ENCODE peak calls at places on chromosomes 4 and X, in six cellular contexts. V, F, J, U, A and Q are unnamed samples.

GRCh38 chr4:74308215-74308614 is at the start of gene EPGN:
- DNase-seq in J (no peak), F (no peak), U (no peak), A (no peak), V (no peak), Q (no peak)

GRCh38 chrX:143648705-143649104 is 12.8 kb upstream of the SLITRK4 start:
- DNase-seq in J (peak; percentile 46), F (no peak), V (peak; percentile 0), A (no peak), U (no peak), Q (no peak)

GRCh38 chrX:154748712-154749339 is 2.1 kb downstream of the GAB3 start:
- DNase-seq in U (peak; percentile 21), J (peak; percentile 56), V (peak; percentile 38), A (no peak), F (no peak), Q (no peak)

GRCh38 chr4:121554377-121554776 is 142.4 kb downstream of the ANXA5 start:
- DNase-seq in F (no peak), V (no peak), A (no peak), J (no peak), U (no peak), Q (no peak)

GRCh38 chrX:108699368-108699767 is 37.0 kb downstream of the IRS4 start:
- DNase-seq in U (no peak), V (peak; percentile 7), A (no peak), F (no peak), J (no peak), Q (no peak)

GRCh38 chr4:111546881-111547280 is 598.4 kb upstream of the FAM241A start:
- DNase-seq in A (no peak), U (no peak), F (no peak), V (no peak), J (no peak), Q (no peak)

GRCh38 chr4:21884615-21885014 is 64.0 kb downstream of the KCNIP4 start:
- DNase-seq in U (no peak), J (no peak), F (no peak), A (no peak), V (no peak), Q (no peak)

GRCh38 chr4:25500626-25501318 is 123.7 kb downstream of the ANAPC4 start:
- DNase-seq in V (peak; percentile 21), J (no peak), A (no peak), U (no peak), F (no peak), Q (no peak)

GRCh38 chr4:120062663-120063195 is 3.9 kb downstream of the MAD2L1 start:
- DNase-seq in U (no peak), F (no peak), V (no peak), J (no peak), A (no peak), Q (no peak)

GRCh38 chr4:98903561-98903960 is 25.4 kb downstream of the EIF4E start:
- DNase-seq in F (no peak), A (no peak), U (no peak), V (no peak), J (no peak), Q (no peak)

GRCh38 chrX:99142745-99143144 is 1267.3 kb downstream of the PCDH19 start:
- DNase-seq in U (no peak), J (no peak), F (no peak), V (no peak), A (no peak), Q (no peak)

GRCh38 chr4:108635070-108635655 is 14.8 kb downstream of the RPL34 start:
- DNase-seq in A (no peak), U (no peak), F (no peak), V (no peak), J (no peak), Q (no peak)

DNA sequence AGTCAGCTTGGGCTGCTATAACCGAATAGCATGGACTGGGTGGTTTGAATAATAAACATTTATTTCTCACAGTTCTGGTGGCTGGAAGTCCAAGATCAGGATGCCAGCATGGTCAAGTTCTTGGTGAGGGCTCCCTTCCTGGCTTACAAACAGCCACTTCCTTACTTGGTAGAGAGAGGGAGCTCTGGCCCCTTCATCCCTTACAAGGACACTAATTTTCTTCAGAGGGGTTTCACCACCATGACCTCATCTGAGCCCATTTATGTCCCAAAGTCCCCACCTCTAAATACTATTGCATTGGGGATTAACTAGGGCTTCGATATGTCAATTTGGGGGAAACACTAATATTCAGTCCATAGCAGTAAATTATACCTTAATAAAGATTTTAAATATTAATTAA is 61.8 kb downstream of the CLNK start:
- DNase-seq in J (peak; percentile 10), F (no peak), U (no peak), A (no peak), V (peak; percentile 21), Q (no peak)
- TF ChIP-seq CTCF in J (no peak), F (no peak), U (no peak), A (no peak), V (peak; percentile 69), Q (no peak)

GRCh38 chr4:168335621-168336020 is 17.1 kb upstream of the DDX60 start:
- DNase-seq in U (no peak), A (no peak), V (no peak), J (no peak), F (no peak), Q (no peak)
- H3K4me1 ChIP-seq in U (no peaks in the 10 kb centered on the region), A (no peaks in the 10 kb centered on the region), V (no peaks in the 10 kb centered on the region), J (no peaks in the 10 kb centered on the region), F (no peaks in the 10 kb centered on the region), Q (no peaks in the 10 kb centered on the region)

DNA sequence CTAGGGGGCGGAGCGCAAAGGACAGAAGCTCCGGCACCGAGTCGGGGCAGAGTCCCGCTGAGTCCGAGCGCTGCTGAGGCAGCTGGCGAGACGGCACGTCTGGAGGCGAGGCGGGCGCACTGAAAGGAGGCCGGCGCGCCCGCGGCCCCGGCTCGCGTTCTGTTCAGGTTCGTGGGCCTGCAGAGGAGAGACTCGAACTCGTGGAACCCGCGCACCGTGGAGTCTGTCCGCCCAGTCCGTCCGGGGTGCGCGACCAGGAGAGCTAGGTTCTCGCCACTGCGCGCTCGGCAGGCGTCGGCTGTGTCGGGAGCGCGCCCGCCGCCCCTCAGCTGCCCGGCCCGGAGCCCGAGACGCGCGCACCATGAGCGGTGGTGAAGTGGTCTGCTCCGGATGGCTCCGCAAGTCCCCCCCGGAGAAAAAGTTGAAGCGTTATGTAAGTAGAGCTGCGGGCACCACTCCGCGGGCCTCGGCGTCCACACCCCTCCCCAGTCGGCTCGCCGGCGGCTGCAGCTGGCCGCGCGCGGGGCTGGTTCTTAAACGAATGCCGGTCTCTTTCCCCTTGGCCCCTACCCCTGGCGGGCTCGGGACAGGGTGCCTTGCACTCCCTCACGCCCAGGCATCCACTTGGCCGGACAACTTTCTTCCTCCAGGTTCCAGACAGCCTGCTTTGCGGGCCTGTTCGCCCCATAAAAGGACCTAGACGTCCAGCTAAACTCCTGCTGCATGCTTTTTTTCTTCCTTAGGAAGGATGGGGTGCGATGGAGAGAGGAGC is at the start of gene GAB1:
- DNase-seq in A (peak; percentile 90), J (peak; percentile 83), U (peak; percentile 72), F (peak; percentile 85), V (peak; percentile 94), Q (no peak)
- TF ChIP-seq CTCF in A (no peak), J (no peak), U (no peak), F (no peak), V (no peak), Q (no peak)

GRCh38 chrX:24999501-24999900 is 16.3 kb downstream of the ARX start:
- DNase-seq in U (no peak), F (no peak), A (no peak), V (no peak), J (no peak), Q (no peak)
- H3K4me1 ChIP-seq in U (no peaks in the 10 kb centered on the region), F (peaks cover 12% of the 10 kb centered on the region), A (peaks cover 2% of the 10 kb centered on the region), V (no peaks in the 10 kb centered on the region), J (no peaks in the 10 kb centered on the region), Q (no peaks in the 10 kb centered on the region)

GRCh38 chrX:21974011-21974385 is 33.5 kb downstream of the SMS start:
- DNase-seq in F (no peak), A (no peak), U (no peak), V (no peak), J (peak; percentile 33), Q (no peak)

GRCh38 chrX:21975242-21975641 is 34.7 kb downstream of the SMS start:
- DNase-seq in A (no peak), U (no peak), V (no peak), F (no peak), J (no peak), Q (no peak)

GRCh38 chrX:21978346-21978745 is 37.8 kb downstream of the SMS start:
- DNase-seq in J (no peak), F (no peak), V (no peak), U (no peak), A (no peak), Q (no peak)

GRCh38 chrX:21973321-21974010 is 33.0 kb downstream of the SMS start:
- DNase-seq in U (no peak), A (no peak), V (no peak), J (no peak), F (no peak), Q (no peak)

GRCh38 chrX:21975827-21976226 is 35.3 kb downstream of the SMS start:
- DNase-seq in A (no peak), V (no peak), F (no peak), J (no peak), U (no peak), Q (no peak)
- TF ChIP-seq CTCF in A (peak; percentile 19), V (no peak), F (no peak), J (no peak), U (no peak), Q (no peak)